ENCODE peak calls at places on chromosomes 13 and 19, in seven cellular contexts. One of them, this sample, is unnamed. For H3K9me3, the result is how much of the 10 kb centered on the place peaks cover.

GRCh38 chr19:6212403-6213265 is 67.1 kb downstream of the MLLT1 start:
- DNase-seq in PC-9: no peak
- DNase-seq in tibial nerve: no peak
- DNase-seq in CD4-positive, alpha-beta T cell: no peak
- DNase-seq in AG04450: no peak
- DNase-seq in heart left ventricle: peak
- DNase-seq in ascending aorta: no peak
- DNase-seq in this sample: no peak

GRCh38 chr13:31227063-31227462 is 27.3 kb downstream of the B3GLCT start:
- DNase-seq in PC-9: no peak
- DNase-seq in tibial nerve: no peak
- DNase-seq in CD4-positive, alpha-beta T cell: no peak
- DNase-seq in AG04450: no peak
- DNase-seq in heart left ventricle: no peak
- DNase-seq in ascending aorta: no peak
- DNase-seq in this sample: no peak

GRCh38 chr19:43468354-43469159 is 3.1 kb upstream of the LYPD3 start:
- DNase-seq in PC-9: no peak
- DNase-seq in tibial nerve: no peak
- DNase-seq in CD4-positive, alpha-beta T cell: no peak
- DNase-seq in AG04450: no peak
- DNase-seq in heart left ventricle: no peak
- DNase-seq in ascending aorta: no peak
- DNase-seq in this sample: no peak

GRCh38 chr19:15448778-15449619 is 757 bp downstream of the WIZ start:
- DNase-seq in PC-9: no peak
- DNase-seq in tibial nerve: no peak
- DNase-seq in CD4-positive, alpha-beta T cell: no peak
- DNase-seq in AG04450: no peak
- DNase-seq in heart left ventricle: peak
- DNase-seq in ascending aorta: no peak
- DNase-seq in this sample: no peak

GRCh38 chr13:46039421-46040036 is 13.0 kb downstream of the ZC3H13 start:
- DNase-seq in PC-9: no peak
- DNase-seq in tibial nerve: no peak
- DNase-seq in CD4-positive, alpha-beta T cell: no peak
- DNase-seq in AG04450: peak
- DNase-seq in heart left ventricle: no peak
- DNase-seq in ascending aorta: no peak
- DNase-seq in this sample: no peak

GRCh38 chr13:60047943-60048342 is 115.8 kb downstream of the DIAPH3 start:
- DNase-seq in PC-9: no peak
- DNase-seq in tibial nerve: no peak
- DNase-seq in CD4-positive, alpha-beta T cell: no peak
- DNase-seq in AG04450: no peak
- DNase-seq in heart left ventricle: no peak
- DNase-seq in ascending aorta: no peak
- DNase-seq in this sample: no peak

GRCh38 chr13:34044041-34044440 is 226.1 kb downstream of the RFC3 start:
- DNase-seq in PC-9: no peak
- DNase-seq in tibial nerve: no peak
- DNase-seq in CD4-positive, alpha-beta T cell: no peak
- DNase-seq in AG04450: no peak
- DNase-seq in heart left ventricle: no peak
- DNase-seq in ascending aorta: no peak
- DNase-seq in this sample: no peak

GRCh38 chr13:37381502-37381901 is 217.1 kb downstream of the POSTN start:
- DNase-seq in PC-9: no peak
- DNase-seq in tibial nerve: no peak
- DNase-seq in CD4-positive, alpha-beta T cell: no peak
- DNase-seq in AG04450: no peak
- DNase-seq in heart left ventricle: no peak
- DNase-seq in ascending aorta: no peak
- DNase-seq in this sample: no peak

GRCh38 chr13:94550030-94550738 is 45.8 kb downstream of the TGDS start:
- DNase-seq in PC-9: no peak
- DNase-seq in tibial nerve: no peak
- DNase-seq in CD4-positive, alpha-beta T cell: no peak
- DNase-seq in AG04450: peak
- DNase-seq in heart left ventricle: no peak
- DNase-seq in ascending aorta: no peak
- DNase-seq in this sample: no peak

GRCh38 chr19:47225746-47226425 is 5.1 kb downstream of the BBC3 start:
- DNase-seq in PC-9: peak
- DNase-seq in tibial nerve: peak
- DNase-seq in CD4-positive, alpha-beta T cell: peak
- DNase-seq in AG04450: peak
- DNase-seq in heart left ventricle: peak
- DNase-seq in ascending aorta: peak
- DNase-seq in this sample: peak

GRCh38 chr13:111911141-111911720 is 155.7 kb upstream of the SOX1 start:
- DNase-seq in PC-9: no peak
- DNase-seq in tibial nerve: no peak
- DNase-seq in CD4-positive, alpha-beta T cell: no peak
- DNase-seq in AG04450: no peak
- DNase-seq in heart left ventricle: no peak
- DNase-seq in ascending aorta: peak
- DNase-seq in this sample: no peak

GRCh38 chr19:34075661-34076091 is 96.6 kb upstream of the LSM14A start:
- DNase-seq in PC-9: no peak
- DNase-seq in tibial nerve: no peak
- DNase-seq in CD4-positive, alpha-beta T cell: no peak
- DNase-seq in AG04450: no peak
- DNase-seq in heart left ventricle: no peak
- DNase-seq in ascending aorta: no peak
- DNase-seq in this sample: no peak

GRCh38 chr19:15371786-15372380 is 7.7 kb downstream of the AKAP8 start:
- DNase-seq in PC-9: no peak
- DNase-seq in tibial nerve: no peak
- DNase-seq in CD4-positive, alpha-beta T cell: no peak
- DNase-seq in AG04450: no peak
- DNase-seq in heart left ventricle: no peak
- DNase-seq in ascending aorta: no peak
- DNase-seq in this sample: no peak

GRCh38 chr13:102825400-102825799 is 20.4 kb upstream of the ERCC5 start:
- DNase-seq in PC-9: no peak
- DNase-seq in tibial nerve: no peak
- DNase-seq in CD4-positive, alpha-beta T cell: no peak
- DNase-seq in AG04450: no peak
- DNase-seq in heart left ventricle: no peak
- DNase-seq in ascending aorta: no peak
- DNase-seq in this sample: no peak

GRCh38 chr13:49046534-49046933 is 70.8 kb downstream of the FNDC3A start:
- DNase-seq in PC-9: no peak
- DNase-seq in tibial nerve: no peak
- DNase-seq in CD4-positive, alpha-beta T cell: no peak
- DNase-seq in AG04450: no peak
- DNase-seq in heart left ventricle: no peak
- DNase-seq in ascending aorta: no peak
- DNase-seq in this sample: no peak

GRCh38 chr13:112679932-112680677 is 9.7 kb upstream of the ATP11A start:
- DNase-seq in PC-9: no peak
- DNase-seq in tibial nerve: no peak
- DNase-seq in CD4-positive, alpha-beta T cell: no peak
- DNase-seq in AG04450: no peak
- DNase-seq in heart left ventricle: no peak
- DNase-seq in ascending aorta: peak
- DNase-seq in this sample: no peak

GRCh38 chr19:42473686-42474085 is 30.9 kb upstream of the CXCL17 start:
- DNase-seq in PC-9: no peak
- DNase-seq in tibial nerve: no peak
- DNase-seq in CD4-positive, alpha-beta T cell: no peak
- DNase-seq in AG04450: no peak
- DNase-seq in heart left ventricle: no peak
- DNase-seq in ascending aorta: no peak
- DNase-seq in this sample: no peak

GRCh38 chr13:113996912-113997745 is 23.3 kb upstream of the C13orf46 start:
- DNase-seq in PC-9: no peak
- DNase-seq in tibial nerve: no peak
- DNase-seq in CD4-positive, alpha-beta T cell: no peak
- DNase-seq in AG04450: no peak
- DNase-seq in heart left ventricle: peak
- DNase-seq in ascending aorta: no peak
- DNase-seq in this sample: no peak

GRCh38 chr19:45862564-45863334 is at the start of gene SYMPK:
- DNase-seq in PC-9: peak
- DNase-seq in tibial nerve: peak
- DNase-seq in CD4-positive, alpha-beta T cell: peak
- DNase-seq in AG04450: peak
- DNase-seq in heart left ventricle: peak
- DNase-seq in ascending aorta: peak
- DNase-seq in this sample: peak

GRCh38 chr19:48934837-48935236 is 1.3 kb downstream of the DHDH start:
- DNase-seq in PC-9: no peak
- DNase-seq in tibial nerve: no peak
- DNase-seq in CD4-positive, alpha-beta T cell: no peak
- DNase-seq in AG04450: no peak
- DNase-seq in heart left ventricle: no peak
- DNase-seq in ascending aorta: no peak
- DNase-seq in this sample: no peak

GRCh38 chr19:41575998-41576397 is at the start of gene CEACAM21:
- DNase-seq in PC-9: no peak
- DNase-seq in tibial nerve: no peak
- DNase-seq in CD4-positive, alpha-beta T cell: peak
- DNase-seq in AG04450: no peak
- DNase-seq in heart left ventricle: peak
- DNase-seq in ascending aorta: no peak
- DNase-seq in this sample: no peak

GRCh38 chr13:110634558-110634957 is 19.2 kb downstream of the NAXD start:
- DNase-seq in PC-9: no peak
- DNase-seq in tibial nerve: no peak
- DNase-seq in CD4-positive, alpha-beta T cell: no peak
- DNase-seq in AG04450: no peak
- DNase-seq in heart left ventricle: no peak
- DNase-seq in ascending aorta: no peak
- DNase-seq in this sample: no peak

GRCh38 chr19:19514215-19514633 is 1.1 kb downstream of the TSSK6 start:
- DNase-seq in PC-9: no peak
- DNase-seq in tibial nerve: no peak
- DNase-seq in CD4-positive, alpha-beta T cell: no peak
- DNase-seq in AG04450: no peak
- DNase-seq in heart left ventricle: peak
- DNase-seq in ascending aorta: peak
- DNase-seq in this sample: no peak

GRCh38 chr19:970695-971094 is 13.4 kb upstream of the WDR18 start:
- DNase-seq in PC-9: no peak
- DNase-seq in tibial nerve: no peak
- DNase-seq in CD4-positive, alpha-beta T cell: no peak
- DNase-seq in AG04450: no peak
- DNase-seq in heart left ventricle: no peak
- DNase-seq in ascending aorta: no peak
- DNase-seq in this sample: no peak

GRCh38 chr19:11152318-11153062 is 3.1 kb downstream of the SPC24 start:
- DNase-seq in PC-9: no peak
- DNase-seq in tibial nerve: peak
- DNase-seq in CD4-positive, alpha-beta T cell: no peak
- DNase-seq in AG04450: no peak
- DNase-seq in heart left ventricle: no peak
- DNase-seq in ascending aorta: peak
- DNase-seq in this sample: no peak

GRCh38 chr19:58182989-58183821 is at the start of gene ZNF274:
- DNase-seq in PC-9: peak
- DNase-seq in tibial nerve: peak
- DNase-seq in CD4-positive, alpha-beta T cell: peak
- DNase-seq in AG04450: peak
- DNase-seq in heart left ventricle: peak
- DNase-seq in ascending aorta: peak
- DNase-seq in this sample: peak
- H3K9me3 ChIP-seq in PC-9: half or more
- H3K9me3 ChIP-seq in tibial nerve: half or more
- H3K9me3 ChIP-seq in CD4-positive, alpha-beta T cell: half or more
- H3K9me3 ChIP-seq in AG04450: half or more
- H3K9me3 ChIP-seq in heart left ventricle: under half
- H3K9me3 ChIP-seq in ascending aorta: half or more
- H3K9me3 ChIP-seq in this sample: under half

DNA sequence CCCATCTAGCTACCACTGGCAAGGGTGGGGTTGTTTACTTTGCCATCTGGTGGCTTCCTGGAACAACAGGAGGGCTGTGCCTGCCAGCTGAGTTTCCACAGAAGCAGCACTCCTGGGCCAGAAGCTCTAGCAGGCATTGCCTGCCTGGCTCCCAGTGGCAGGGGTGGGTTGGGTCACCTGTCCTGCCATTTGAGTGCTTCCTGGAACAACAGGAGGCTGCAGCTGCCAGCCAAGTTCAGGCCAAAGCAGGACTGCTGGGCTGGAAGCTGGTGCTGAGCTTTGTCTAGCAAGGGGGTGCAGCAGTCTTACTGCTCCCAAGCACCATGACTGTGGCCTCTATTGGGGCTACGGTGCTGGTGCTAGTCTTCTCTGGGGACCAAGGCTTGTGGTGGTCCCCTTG is 239.7 kb downstream of the MTUS2 start:
- DNase-seq in PC-9: no peak
- DNase-seq in tibial nerve: no peak
- DNase-seq in CD4-positive, alpha-beta T cell: no peak
- DNase-seq in AG04450: no peak
- DNase-seq in heart left ventricle: peak
- DNase-seq in ascending aorta: no peak
- DNase-seq in this sample: no peak
- H3K9me3 ChIP-seq in PC-9: under half
- H3K9me3 ChIP-seq in tibial nerve: under half
- H3K9me3 ChIP-seq in CD4-positive, alpha-beta T cell: under half
- H3K9me3 ChIP-seq in AG04450: under half
- H3K9me3 ChIP-seq in heart left ventricle: under half
- H3K9me3 ChIP-seq in ascending aorta: under half
- H3K9me3 ChIP-seq in this sample: under half

DNA sequence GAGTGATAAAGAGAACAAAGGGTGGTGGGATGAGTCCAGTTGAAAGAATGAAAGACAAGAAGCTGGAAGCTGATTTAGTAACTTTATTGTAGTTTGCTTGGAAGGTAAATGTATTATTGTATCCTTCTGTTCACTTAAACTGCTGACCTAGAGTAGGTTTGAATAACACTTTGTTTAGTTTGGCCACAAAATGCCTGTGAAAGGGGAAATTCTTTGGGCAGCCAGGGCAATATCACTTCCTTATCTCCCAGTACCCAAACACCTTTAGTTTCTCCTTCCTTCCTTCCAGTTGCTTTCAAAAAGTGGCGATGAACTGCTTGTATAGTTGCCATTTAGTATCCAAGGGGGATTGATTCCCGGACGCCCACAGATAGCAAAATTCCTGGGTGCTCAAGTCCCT is 120.1 kb downstream of the PAN3 start:
- DNase-seq in PC-9: no peak
- DNase-seq in tibial nerve: no peak
- DNase-seq in CD4-positive, alpha-beta T cell: no peak
- DNase-seq in AG04450: no peak
- DNase-seq in heart left ventricle: no peak
- DNase-seq in ascending aorta: no peak
- DNase-seq in this sample: no peak
- H3K9me3 ChIP-seq in PC-9: under half
- H3K9me3 ChIP-seq in tibial nerve: under half
- H3K9me3 ChIP-seq in CD4-positive, alpha-beta T cell: under half
- H3K9me3 ChIP-seq in AG04450: under half
- H3K9me3 ChIP-seq in heart left ventricle: under half
- H3K9me3 ChIP-seq in ascending aorta: under half
- H3K9me3 ChIP-seq in this sample: under half

DNA sequence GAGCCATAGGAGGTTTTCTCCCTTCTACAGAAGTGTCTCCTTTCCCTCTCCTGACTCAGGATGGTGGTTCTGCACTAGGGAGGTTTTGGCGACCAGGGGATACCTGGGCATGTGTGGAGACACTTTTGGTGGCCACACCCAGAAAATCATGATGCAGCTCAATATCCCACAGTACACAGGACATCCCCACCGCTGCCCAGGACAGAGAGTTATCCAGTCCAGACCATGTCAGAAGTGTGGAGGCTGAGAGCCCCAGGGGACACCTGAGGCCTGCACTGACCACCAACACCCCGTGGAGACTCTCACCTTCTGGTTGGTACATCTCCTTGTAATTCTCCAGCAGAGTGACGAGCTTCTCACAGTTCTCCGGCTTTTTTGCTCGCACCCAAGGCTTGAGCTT is 16.6 kb downstream of the PEG3 start:
- DNase-seq in PC-9: no peak
- DNase-seq in tibial nerve: no peak
- DNase-seq in CD4-positive, alpha-beta T cell: no peak
- DNase-seq in AG04450: no peak
- DNase-seq in heart left ventricle: no peak
- DNase-seq in ascending aorta: no peak
- DNase-seq in this sample: no peak
- H3K9me3 ChIP-seq in PC-9: under half
- H3K9me3 ChIP-seq in tibial nerve: under half
- H3K9me3 ChIP-seq in CD4-positive, alpha-beta T cell: under half
- H3K9me3 ChIP-seq in AG04450: half or more
- H3K9me3 ChIP-seq in heart left ventricle: under half
- H3K9me3 ChIP-seq in ascending aorta: under half
- H3K9me3 ChIP-seq in this sample: under half